ENCODE peak calls at places on chromosomes 6 and 20, in eight cellular contexts. G, Q, J, H, C, M, L and Y are unnamed samples.

GRCh38 chr20:61253264-61253639 is 1.2 kb downstream of the CDH4 start:
- DNase-seq in G (no peak), Q (no peak), J (no peak), H (no peak), C (no peak), M (peak; percentile 68), L (no peak), Y (no peak)

GRCh38 chr20:35353646-35354045 is 58.1 kb downstream of the UQCC1 start:
- DNase-seq in G (no peak), Q (no peak), J (no peak), H (no peak), C (no peak), M (no peak), L (no peak), Y (no peak)

GRCh38 chr6:43973351-43973750 is 153.9 kb downstream of the MRPL14 start:
- DNase-seq in G (no peak), Q (peak; percentile 21), J (no peak), H (no peak), C (peak; percentile 8), M (no peak), L (no peak), Y (no peak)

GRCh38 chr6:170173416-170173990 is 117.4 kb downstream of the DLL1 start:
- DNase-seq in G (peak; percentile 41), Q (no peak), J (no peak), H (peak; percentile 24), C (peak; percentile 20), M (no peak), L (peak; percentile 34), Y (no peak)

GRCh38 chr20:57723816-57724215 is 14.0 kb upstream of the PMEPA1 start:
- DNase-seq in G (no peak), Q (no peak), J (no peak), H (no peak), C (no peak), M (no peak), L (no peak), Y (no peak)

GRCh38 chr6:106910999-106911949 is 63.3 kb downstream of the CD24 start:
- DNase-seq in G (no peak), Q (no peak), J (no peak), H (no peak), C (no peak), M (no peak), L (peak; percentile 77), Y (no peak)

GRCh38 chr6:151349651-151350270 is 41.6 kb downstream of the ZBTB2 start:
- DNase-seq in G (no peak), Q (no peak), J (no peak), H (no peak), C (no peak), M (no peak), L (no peak), Y (no peak)

GRCh38 chr6:114564302-114564933 is 221.6 kb upstream of the HS3ST5 start:
- DNase-seq in G (no peak), Q (no peak), J (no peak), H (no peak), C (no peak), M (no peak), L (no peak), Y (no peak)

GRCh38 chr20:46260480-46260879 is 47.8 kb downstream of the CDH22 start:
- DNase-seq in G (no peak), Q (no peak), J (no peak), H (peak; percentile 91), C (no peak), M (no peak), L (no peak), Y (no peak)

GRCh38 chr6:84027340-84028183 is 6.0 kb upstream of the MRAP2 start:
- DNase-seq in G (peak; percentile 81), Q (no peak), J (no peak), H (no peak), C (no peak), M (no peak), L (peak; percentile 90), Y (no peak)

GRCh38 chr6:40436685-40437604 is 150.2 kb downstream of the LRFN2 start:
- DNase-seq in G (no peak), Q (no peak), J (no peak), H (no peak), C (no peak), M (no peak), L (no peak), Y (no peak)

GRCh38 chr6:25788305-25788922 is 33.9 kb downstream of the SLC17A4 start:
- DNase-seq in G (no peak), Q (no peak), J (no peak), H (peak; percentile 72), C (peak; percentile 52), M (peak; percentile 28), L (peak; percentile 62), Y (peak; percentile 36)

GRCh38 chr6:121086876-121087275 is 247.4 kb downstream of the TBC1D32 start:
- DNase-seq in G (no peak), Q (no peak), J (no peak), H (no peak), C (no peak), M (no peak), L (no peak), Y (no peak)

GRCh38 chr6:84854801-84855400 is 90.5 kb upstream of the TBX18 start:
- DNase-seq in G (no peak), Q (no peak), J (no peak), H (no peak), C (peak; percentile 45), M (no peak), L (no peak), Y (no peak)

GRCh38 chr6:137853569-137854213 is 13.4 kb upstream of the TNFAIP3 start:
- DNase-seq in G (no peak), Q (no peak), J (no peak), H (no peak), C (no peak), M (no peak), L (no peak), Y (no peak)

GRCh38 chr20:38536310-38536709 is 44.7 kb upstream of the ADIG start:
- DNase-seq in G (no peak), Q (no peak), J (no peak), H (no peak), C (no peak), M (no peak), L (no peak), Y (no peak)

GRCh38 chr6:132961122-132961521 is 146.8 kb downstream of the RPS12 start:
- DNase-seq in G (no peak), Q (no peak), J (no peak), H (no peak), C (no peak), M (no peak), L (no peak), Y (no peak)